ENCODE peak calls at places on chromosome 16, in five cellular contexts. C is Panc1, M is prostate gland, O is suprapubic skin, T is HepG2. U is an unnamed sample.

GRCh38 chr16:1494129-1494640 is 1.0 kb downstream of the TELO2 start:
- DNase-seq in C (no peak), T (peak; percentile 27), O (peak; percentile 84), M (peak; percentile 61), U (peak; percentile 74)

GRCh38 chr16:78275420-78275819 is 176.0 kb downstream of the WWOX start:
- DNase-seq in C (no peak), M (no peak), T (no peak), O (no peak), U (no peak)

GRCh38 chr16:31080035-31080629 is 5.9 kb downstream of the ZNF646 start:
- DNase-seq in O (no peak), T (no peak), M (no peak), C (no peak), U (no peak)

GRCh38 chr16:88700322-88700635 is 5.9 kb downstream of the RNF166 start:
- DNase-seq in T (no peak), O (no peak), M (no peak), C (no peak), U (no peak)

GRCh38 chr16:6643083-6643686 is 689.5 kb upstream of the RBFOX1 start:
- DNase-seq in O (no peak), T (peak; percentile 31), M (peak; percentile 45), C (peak; percentile 54), U (no peak)

GRCh38 chr16:63876096-63876495 is 1245.8 kb downstream of the CDH11 start:
- DNase-seq in C (no peak), M (no peak), O (no peak), T (no peak), U (no peak)

GRCh38 chr16:19718624-19718965 is 524 bp downstream of the IQCK start:
- DNase-seq in O (no peak), M (no peak), C (no peak), T (no peak), U (no peak)

GRCh38 chr16:24915019-24915418 is 69.3 kb downstream of the SLC5A11 start:
- DNase-seq in C (no peak), M (no peak), T (no peak), O (no peak), U (no peak)

GRCh38 chr16:72937916-72938315 is 110.0 kb downstream of the ZFHX3 start:
- DNase-seq in T (no peak), C (no peak), O (no peak), M (no peak), U (no peak)

GRCh38 chr16:66984902-66985311 is 3.5 kb upstream of the CES4A start:
- DNase-seq in O (no peak), C (no peak), T (no peak), M (no peak), U (no peak)

GRCh38 chr16:6157806-6158205 is 1060.2 kb upstream of the EEF2KMT start:
- DNase-seq in O (no peak), M (no peak), T (no peak), C (no peak), U (no peak)

GRCh38 chr16:68227183-68227793 is 8.6 kb downstream of the ESRP2 start:
- DNase-seq in C (no peak), T (no peak), M (no peak), O (no peak), U (no peak)

GRCh38 chr16:74304164-74304834 is 7.7 kb downstream of the PSMD7 start:
- DNase-seq in M (no peak), C (no peak), T (peak; percentile 20), O (peak; percentile 0), U (no peak)
- TF ChIP-seq POLR2AphosphoS5 in M (peak; percentile 49), C (no peak), T (peak; percentile 49), O (no peak), U (no peak)

DNA sequence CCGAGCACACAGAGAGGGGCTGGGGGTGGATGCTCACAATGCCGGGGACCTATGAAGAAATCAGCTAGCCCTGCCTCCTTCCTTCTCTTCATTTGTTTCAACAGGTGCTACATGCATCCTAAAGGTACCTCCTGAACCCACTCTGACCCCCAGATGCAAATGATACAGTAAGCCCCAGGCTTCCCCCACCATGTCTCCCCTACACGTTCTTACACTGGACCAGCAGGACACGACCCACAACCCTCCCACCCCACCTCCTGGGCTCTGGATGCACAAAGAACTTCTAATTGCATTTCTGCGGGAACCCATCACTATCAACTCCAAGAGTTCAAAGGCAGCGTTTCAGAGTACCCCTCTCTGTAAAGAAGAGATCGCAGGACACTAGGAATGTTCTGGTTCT is 2.1 kb downstream of the XYLT1 start:
- DNase-seq in O (peak; percentile 29), M (no peak), C (no peak), T (no peak), U (no peak)
- H3K4me3 ChIP-seq in O (peak overlapping the region; percentile 73), M (no peak overlapping the region), C (no peak overlapping the region), T (no peak overlapping the region), U (peak overlapping the region; percentile 80)

GRCh38 chr16:30030841-30031413 is at the start of gene TLCD3B:
- DNase-seq in M (no peak), T (no peak), O (no peak), C (no peak), U (no peak)
- TF ChIP-seq CTCF in M (no peak), T (no peak), O (no peak), C (no peak), U (no peak)

GRCh38 chr16:27242868-27243590 is 25.5 kb downstream of the NSMCE1 start:
- DNase-seq in O (no peak), C (peak; percentile 85), M (no peak), T (peak; percentile 83), U (peak; percentile 55)
- TF ChIP-seq POLR2AphosphoS5 in O (no peak), C (no peak), M (peak; percentile 55), T (no peak), U (peak; percentile 79)

DNA sequence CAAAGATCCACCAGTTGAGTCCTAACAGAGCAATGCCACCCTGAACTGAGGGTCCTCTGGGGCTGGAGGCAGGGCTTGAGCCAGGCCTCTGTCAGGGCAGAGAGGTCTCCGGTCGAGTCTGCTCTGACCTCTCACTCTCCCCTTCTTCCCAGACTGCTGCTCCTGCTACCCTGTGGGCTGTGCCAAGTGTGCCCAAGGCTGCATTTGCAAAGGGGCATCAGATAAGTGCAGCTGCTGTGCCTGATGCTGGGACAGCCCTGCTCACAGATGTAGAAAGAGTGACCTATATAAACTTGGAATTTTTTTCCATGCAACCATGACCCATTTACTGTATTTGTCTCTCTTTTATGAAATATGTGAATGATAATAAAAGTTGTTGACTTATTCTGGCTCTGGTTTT is 2.4 kb upstream of the MT1B start:
- DNase-seq in C (no peak), T (no peak), M (no peak), O (no peak), U (no peak)
- H3K4me3 ChIP-seq in C (no peak overlapping the region), T (no peak overlapping the region), M (no peak overlapping the region), O (no peak overlapping the region), U (no peak overlapping the region)

GRCh38 chr16:71442041-71442440 is at the start of gene TLE7:
- DNase-seq in M (no peak), C (no peak), O (no peak), T (no peak), U (no peak)

GRCh38 chr16:71439531-71439930 is 2.3 kb downstream of the TLE7 start:
- DNase-seq in T (no peak), O (no peak), C (no peak), M (no peak), U (no peak)

GRCh38 chr16:71440669-71441347 is 1.0 kb downstream of the TLE7 start:
- DNase-seq in C (no peak), O (no peak), T (peak; percentile 33), M (no peak), U (no peak)

GRCh38 chr16:71443714-71444113 is 1.9 kb upstream of the TLE7 start:
- DNase-seq in T (no peak), M (no peak), C (no peak), O (no peak), U (no peak)

DNA sequence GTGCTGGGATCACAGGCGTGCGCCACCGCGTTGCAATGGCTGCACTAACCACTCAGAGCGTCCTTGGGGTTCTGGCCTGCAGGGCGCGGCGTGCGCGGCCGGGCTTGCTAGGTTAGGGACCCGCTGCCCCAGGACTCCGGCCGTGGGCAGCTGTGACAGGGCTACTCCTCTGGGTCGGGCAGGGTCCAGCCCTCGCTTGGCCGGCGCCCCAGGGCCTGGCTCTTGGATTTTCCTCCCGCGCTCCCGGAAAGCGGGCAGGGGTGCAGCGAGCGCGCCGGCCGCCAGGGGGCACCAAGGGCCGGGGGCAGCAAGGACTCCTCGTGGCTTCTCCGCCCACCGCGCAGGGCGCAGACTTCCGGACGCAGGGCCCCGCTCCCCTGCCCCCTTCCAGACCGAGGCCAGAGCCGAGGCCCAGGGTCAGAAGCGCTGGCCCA is 489 bp downstream of the TLE7 start:
- DNase-seq in M (no peak), O (no peak), T (no peak), C (no peak), U (no peak)
- TF ChIP-seq CTCF in M (no peak), O (peak; percentile 17), T (peak; percentile 87), C (no peak), U (peak; percentile 55)

GRCh38 chr16:9134739-9135138 is 43.3 kb downstream of the HAPSTR1 start:
- DNase-seq in T (peak; percentile 79), M (no peak), O (peak; percentile 80), C (no peak), U (peak; percentile 61)
- TF ChIP-seq POLR2AphosphoS5 in T (no peak), M (no peak), O (no peak), C (no peak), U (no peak)

GRCh38 chr16:14302031-14302398 is 230.9 kb downstream of the MRTFB start:
- DNase-seq in T (peak; percentile 49), M (no peak), C (no peak), O (no peak), U (peak; percentile 51)
- H3K4me3 ChIP-seq in T (peak overlapping the region; percentile 91), M (peak overlapping the region; percentile 90), C (peak overlapping the region; percentile 98), O (peak overlapping the region; percentile 99), U (peak overlapping the region; percentile 96)